ENCODE peak calls at places on chromosomes 16 and 17, in five cellular contexts. Y, D, T, M and H are unnamed samples.

GRCh38 chr16:1285669-1286491 is 23.6 kb upstream of the UBE2I start:
- DNase-seq in Y (no peak), D (no peak), T (no peak), M (no peak), H (no peak)

GRCh38 chr17:76879254-76879653 is 11.1 kb downstream of the MGAT5B start:
- DNase-seq in Y (no peak), D (no peak), T (no peak), M (no peak), H (no peak)

GRCh38 chr17:39015546-39015935 is 48.3 kb upstream of the FBXO47 start:
- DNase-seq in Y (no peak), D (no peak), T (no peak), M (no peak), H (no peak)

GRCh38 chr17:39604911-39605491 is 2.7 kb downstream of the NEUROD2 start:
- DNase-seq in Y (peak; percentile 71), D (no peak), T (no peak), M (no peak), H (peak; percentile 79)

GRCh38 chr16:2936436-2937011 is 24.8 kb downstream of the FLYWCH1 start:
- DNase-seq in Y (no peak), D (no peak), T (no peak), M (no peak), H (no peak)

GRCh38 chr17:82216301-82217119 is 3.9 kb upstream of the CCDC57 start:
- DNase-seq in Y (no peak), D (no peak), T (peak; percentile 77), M (peak; percentile 69), H (no peak)

GRCh38 chr17:13671341-13671740 is 69.6 kb upstream of the HS3ST3A1 start:
- DNase-seq in Y (no peak), D (no peak), T (no peak), M (no peak), H (no peak)

GRCh38 chr17:67042104-67042899 is 2.1 kb upstream of the CACNG1 start:
- DNase-seq in Y (no peak), D (no peak), T (no peak), M (no peak), H (no peak)

GRCh38 chr17:77373298-77374169 is 232.8 kb downstream of the SEC14L1 start:
- DNase-seq in Y (peak; percentile 67), D (no peak), T (peak; percentile 56), M (peak; percentile 73), H (peak; percentile 70)

GRCh38 chr17:39997543-39997942 is 16.9 kb downstream of the PSMD3 start:
- DNase-seq in Y (no peak), D (no peak), T (no peak), M (no peak), H (no peak)

GRCh38 chr16:78742501-78743283 is 643.2 kb downstream of the WWOX start:
- DNase-seq in Y (no peak), D (no peak), T (peak; percentile 44), M (peak; percentile 96), H (no peak)

GRCh38 chr17:49252148-49252682 is 21.6 kb upstream of the PHOSPHO1 start:
- DNase-seq in Y (no peak), D (no peak), T (peak; percentile 62), M (peak; percentile 61), H (no peak)

GRCh38 chr17:33209671-33210070 is 83.4 kb downstream of the ASIC2 start:
- DNase-seq in Y (peak; percentile 7), D (no peak), T (no peak), M (peak; percentile 7), H (no peak)

GRCh38 chr16:590165-590874 is 454 bp downstream of the RAB40C start:
- DNase-seq in Y (no peak), D (no peak), T (peak; percentile 50), M (peak; percentile 60), H (no peak)

GRCh38 chr16:50021509-50021908 is 3.5 kb upstream of the CNEP1R1 start:
- DNase-seq in Y (peak; percentile 65), D (peak; percentile 24), T (peak; percentile 43), M (no peak), H (no peak)

DNA sequence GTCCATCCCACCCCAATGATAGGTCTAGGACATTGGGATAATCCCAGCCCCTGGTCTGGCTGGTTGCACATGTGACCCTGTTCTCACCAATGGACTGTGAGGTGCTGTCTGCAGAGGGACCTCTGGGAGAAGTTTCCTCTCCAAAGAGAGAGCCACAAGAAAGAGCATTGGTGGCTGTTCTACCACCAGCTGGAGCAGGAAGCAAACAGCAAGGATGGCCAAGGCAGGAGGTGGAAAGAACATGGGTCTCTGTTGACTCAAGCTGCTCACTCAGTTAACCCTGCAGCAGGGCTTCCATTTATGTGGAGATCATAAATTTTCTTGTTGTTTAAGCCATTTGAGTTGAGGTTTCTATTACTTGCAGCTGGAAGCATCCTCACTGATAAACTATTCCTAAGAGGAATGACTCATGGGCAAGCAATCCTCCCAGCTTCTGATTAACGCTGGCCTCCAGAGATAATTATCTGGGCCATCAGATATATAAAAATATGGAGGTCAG is 52.5 kb downstream of the CYB5B start:
- DNase-seq in Y (no peak), D (no peak), T (peak; percentile 80), M (peak; percentile 98), H (no peak)
- H2BK12ac ChIP-seq in Y (no peak overlapping the region), D (no peak overlapping the region), T (no peak overlapping the region), M (no peak overlapping the region), H (no peak overlapping the region)

GRCh38 chr17:73914536-73915274 is 270.5 kb upstream of the SDK2 start:
- DNase-seq in Y (no peak), D (no peak), T (no peak), M (no peak), H (no peak)
- H2BK12ac ChIP-seq in Y (no peak overlapping the region), D (no peak overlapping the region), T (no peak overlapping the region), M (no peak overlapping the region), H (no peak overlapping the region)

GRCh38 chr16:56013962-56014552 is 138.9 kb upstream of the CES5A start:
- DNase-seq in Y (peak; percentile 83), D (peak; percentile 72), T (peak; percentile 84), M (no peak), H (peak; percentile 44)

GRCh38 chr16:56005958-56006357 is 130.8 kb upstream of the CES5A start:
- DNase-seq in Y (no peak), D (no peak), T (no peak), M (no peak), H (no peak)

GRCh38 chr16:56012479-56012811 is 137.3 kb upstream of the CES5A start:
- DNase-seq in Y (no peak), D (no peak), T (no peak), M (no peak), H (no peak)

GRCh38 chr16:56011808-56012478 is 136.8 kb upstream of the CES5A start:
- DNase-seq in Y (no peak), D (no peak), T (no peak), M (no peak), H (no peak)
- H2BK12ac ChIP-seq in Y (no peak overlapping the region), D (no peak overlapping the region), T (no peak overlapping the region), M (no peak overlapping the region), H (no peak overlapping the region)

GRCh38 chr16:29814592-29814991 is 1.4 kb upstream of the PAGR1 start:
- DNase-seq in Y (no peak), D (no peak), T (no peak), M (no peak), H (no peak)
- H2BK12ac ChIP-seq in Y (no peak overlapping the region), D (no peak overlapping the region), T (no peak overlapping the region), M (no peak overlapping the region), H (peak overlapping the region; percentile 92)

GRCh38 chr16:85386467-85387170 is 226.5 kb upstream of the GSE1 start:
- DNase-seq in Y (no peak), D (no peak), T (no peak), M (no peak), H (no peak)
- H2BK12ac ChIP-seq in Y (no peak overlapping the region), D (peak overlapping the region; percentile 42), T (no peak overlapping the region), M (peak overlapping the region; percentile 72), H (no peak overlapping the region)

DNA sequence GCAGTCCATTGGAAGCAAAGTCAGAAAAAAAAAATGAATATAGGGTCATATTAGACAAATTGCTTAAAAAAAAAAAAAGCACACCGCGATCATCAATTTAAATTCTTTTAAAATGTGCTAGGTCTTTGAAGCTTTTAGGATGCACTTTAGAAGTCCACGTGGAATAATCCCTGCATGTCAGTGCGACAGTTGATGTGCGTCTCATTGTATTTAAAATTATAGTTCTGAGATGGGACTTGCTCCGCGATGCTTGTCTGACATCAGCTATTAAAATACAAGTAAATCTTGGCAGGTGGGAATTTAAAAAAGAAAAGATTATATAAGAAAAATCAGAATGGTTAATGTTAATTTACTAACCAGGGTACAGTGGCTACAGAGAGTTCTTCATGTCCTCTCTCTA is 105.2 kb downstream of the RBFOX1 start:
- DNase-seq in Y (no peak), D (no peak), T (no peak), M (no peak), H (no peak)
- H2BK12ac ChIP-seq in Y (no peak overlapping the region), D (no peak overlapping the region), T (no peak overlapping the region), M (no peak overlapping the region), H (no peak overlapping the region)

GRCh38 chr17:64134996-64135395 is 5.1 kb upstream of the ERN1 start:
- DNase-seq in Y (peak; percentile 15), D (no peak), T (no peak), M (no peak), H (no peak)
- H2BK12ac ChIP-seq in Y (no peak overlapping the region), D (no peak overlapping the region), T (no peak overlapping the region), M (no peak overlapping the region), H (no peak overlapping the region)

DNA sequence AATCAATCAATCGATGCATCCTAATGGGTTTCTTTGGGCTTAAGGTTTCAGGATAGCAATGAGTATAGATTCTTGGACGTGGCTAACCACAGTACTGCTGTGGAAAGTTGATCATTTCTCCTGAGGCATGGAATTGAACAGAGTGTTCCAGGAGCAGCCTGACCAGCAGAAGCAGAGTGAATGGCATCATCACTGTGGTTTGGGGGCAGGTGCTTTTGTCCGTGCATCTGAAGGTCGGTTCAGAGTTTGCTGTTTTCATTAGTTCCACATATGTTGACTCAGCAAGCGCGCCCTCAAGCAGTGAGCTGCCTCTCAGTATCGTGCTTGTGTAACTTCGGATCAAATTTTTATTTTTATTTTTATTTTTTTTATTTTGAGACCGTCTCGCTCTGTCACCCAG is 24.9 kb downstream of the KIAA0513 start:
- DNase-seq in Y (no peak), D (no peak), T (no peak), M (no peak), H (no peak)
- H2BK12ac ChIP-seq in Y (no peak overlapping the region), D (no peak overlapping the region), T (no peak overlapping the region), M (no peak overlapping the region), H (no peak overlapping the region)

GRCh38 chr17:20989481-20989880 is 53.3 kb downstream of the USP22 start:
- DNase-seq in Y (no peak), D (no peak), T (no peak), M (no peak), H (no peak)

GRCh38 chr17:20987511-20987910 is 55.3 kb downstream of the USP22 start:
- DNase-seq in Y (no peak), D (no peak), T (no peak), M (no peak), H (no peak)

GRCh38 chr17:20988896-20989295 is 53.9 kb downstream of the USP22 start:
- DNase-seq in Y (no peak), D (no peak), T (no peak), M (no peak), H (no peak)

GRCh38 chr17:20986767-20987510 is 55.9 kb downstream of the USP22 start:
- DNase-seq in Y (peak; percentile 24), D (no peak), T (no peak), M (no peak), H (no peak)

GRCh38 chr17:20988001-20988641 is 54.7 kb downstream of the USP22 start:
- DNase-seq in Y (peak; percentile 31), D (no peak), T (no peak), M (no peak), H (no peak)
- H2BK12ac ChIP-seq in Y (no peak overlapping the region), D (no peak overlapping the region), T (no peak overlapping the region), M (no peak overlapping the region), H (no peak overlapping the region)